ENCODE peak calls at places on chromosome 1, in six cellular contexts. I is osteocyte; V is GM23248; K is hypothalamus; C is CD8-positive, alpha-beta memory T cell; D is EL. T is an unnamed sample.

GRCh38 chr1:201594575-201595245 is 55.8 kb downstream of the NAV1 start:
- DNase-seq in I (no peak), V (peak), K (no peak), C (no peak), D (no peak), T (no peak)

GRCh38 chr1:223731076-223731770 is 18.9 kb downstream of the CAPN2 start:
- DNase-seq in I (peak), V (peak), K (peak), C (no peak), D (peak), T (peak)

GRCh38 chr1:84163123-84164038 is 19.3 kb downstream of the PRKACB start:
- DNase-seq in I (no peak), V (peak), K (peak), C (no peak), D (no peak), T (no peak)

GRCh38 chr1:61224609-61225008 is 142.2 kb downstream of the NFIA start:
- DNase-seq in I (no peak), V (no peak), K (peak), C (no peak), D (no peak), T (no peak)

GRCh38 chr1:27526569-27527222 is 36.7 kb upstream of the WASF2 start:
- DNase-seq in I (no peak), V (no peak), K (no peak), C (peak), D (no peak), T (no peak)

GRCh38 chr1:180252638-180253536 is 22.8 kb downstream of the LHX4 start:
- DNase-seq in I (no peak), V (peak), K (peak), C (peak), D (peak), T (peak)

GRCh38 chr1:196030455-196030854 is 577.8 kb downstream of the KCNT2 start:
- DNase-seq in I (no peak), V (no peak), K (no peak), C (no peak), D (no peak), T (no peak)

GRCh38 chr1:199226163-199226562 is 587.3 kb downstream of the PTPRC start:
- DNase-seq in I (no peak), V (peak), K (no peak), C (peak), D (peak), T (no peak)